ENCODE peak calls at places on chromosome 12, in ten cellular contexts. One of them, this sample, is unnamed.

GRCh38 chr12:107736914-107737313 is 24.0 kb downstream of the PRDM4 start:
- DNase-seq in CD4-positive, alpha-beta T cell: no peak
- DNase-seq in NCI-H2029 treated with DMSO at 0.1 percent for 48 hours: no peak
- DNase-seq in H9: no peak
- DNase-seq in astrocyte: no peak
- DNase-seq in NCI-H774: no peak
- DNase-seq in HAP-1: no peak
- DNase-seq in epithelial cell of proximal tubule: no peak
- DNase-seq in ACHN: no peak
- DNase-seq in lower lobe of right lung: no peak
- DNase-seq in this sample: no peak

GRCh38 chr12:44551631-44552030 is 324.5 kb downstream of the NELL2 start:
- DNase-seq in NCI-H774: no peak
- DNase-seq in CD4-positive, alpha-beta T cell: no peak
- DNase-seq in ACHN: no peak
- DNase-seq in H9: no peak
- DNase-seq in HAP-1: no peak
- DNase-seq in epithelial cell of proximal tubule: no peak
- DNase-seq in NCI-H2029 treated with DMSO at 0.1 percent for 48 hours: no peak
- DNase-seq in astrocyte: no peak
- DNase-seq in lower lobe of right lung: no peak
- DNase-seq in this sample: no peak

GRCh38 chr12:25960176-25960575 is 1.7 kb downstream of the RASSF8 start:
- DNase-seq in ACHN: peak; percentile 78
- DNase-seq in NCI-H774: peak; percentile 29
- DNase-seq in CD4-positive, alpha-beta T cell: no peak
- DNase-seq in epithelial cell of proximal tubule: no peak
- DNase-seq in H9: no peak
- DNase-seq in lower lobe of right lung: no peak
- DNase-seq in astrocyte: no peak
- DNase-seq in HAP-1: peak; percentile 59
- DNase-seq in NCI-H2029 treated with DMSO at 0.1 percent for 48 hours: no peak
- DNase-seq in this sample: no peak

GRCh38 chr12:40106655-40107054 is 774 bp upstream of the SLC2A13 start:
- DNase-seq in NCI-H774: peak; percentile 16
- DNase-seq in CD4-positive, alpha-beta T cell: no peak
- DNase-seq in astrocyte: no peak
- DNase-seq in H9: no peak
- DNase-seq in ACHN: peak; percentile 67
- DNase-seq in HAP-1: no peak
- DNase-seq in epithelial cell of proximal tubule: no peak
- DNase-seq in lower lobe of right lung: no peak
- DNase-seq in NCI-H2029 treated with DMSO at 0.1 percent for 48 hours: no peak
- DNase-seq in this sample: no peak

GRCh38 chr12:117241697-117242096 is 51.4 kb upstream of the FBXO21 start:
- DNase-seq in HAP-1: no peak
- DNase-seq in ACHN: no peak
- DNase-seq in CD4-positive, alpha-beta T cell: no peak
- DNase-seq in lower lobe of right lung: no peak
- DNase-seq in epithelial cell of proximal tubule: no peak
- DNase-seq in H9: no peak
- DNase-seq in NCI-H2029 treated with DMSO at 0.1 percent for 48 hours: no peak
- DNase-seq in astrocyte: no peak
- DNase-seq in NCI-H774: no peak
- DNase-seq in this sample: no peak

GRCh38 chr12:81811066-81811777 is 52.1 kb upstream of the PPFIA2 start:
- DNase-seq in NCI-H2029 treated with DMSO at 0.1 percent for 48 hours: no peak
- DNase-seq in NCI-H774: no peak
- DNase-seq in astrocyte: peak; percentile 86
- DNase-seq in HAP-1: no peak
- DNase-seq in ACHN: no peak
- DNase-seq in epithelial cell of proximal tubule: peak; percentile 27
- DNase-seq in lower lobe of right lung: no peak
- DNase-seq in CD4-positive, alpha-beta T cell: no peak
- DNase-seq in H9: peak; percentile 45
- DNase-seq in this sample: no peak

GRCh38 chr12:42426733-42427132 is 100.8 kb downstream of the PPHLN1 start:
- DNase-seq in CD4-positive, alpha-beta T cell: no peak
- DNase-seq in HAP-1: no peak
- DNase-seq in NCI-H774: no peak
- DNase-seq in ACHN: peak; percentile 81
- DNase-seq in NCI-H2029 treated with DMSO at 0.1 percent for 48 hours: no peak
- DNase-seq in lower lobe of right lung: peak; percentile 51
- DNase-seq in H9: peak; percentile 55
- DNase-seq in astrocyte: peak; percentile 72
- DNase-seq in epithelial cell of proximal tubule: peak; percentile 33
- DNase-seq in this sample: no peak

GRCh38 chr12:52971701-52972329 is 22.9 kb downstream of the KRT18 start:
- DNase-seq in NCI-H2029 treated with DMSO at 0.1 percent for 48 hours: no peak
- DNase-seq in NCI-H774: no peak
- DNase-seq in H9: peak; percentile 79
- DNase-seq in astrocyte: peak; percentile 47
- DNase-seq in CD4-positive, alpha-beta T cell: no peak
- DNase-seq in lower lobe of right lung: no peak
- DNase-seq in HAP-1: no peak
- DNase-seq in epithelial cell of proximal tubule: no peak
- DNase-seq in ACHN: no peak
- DNase-seq in this sample: no peak

GRCh38 chr12:5925646-5926045 is 19.4 kb downstream of the ANO2 start:
- DNase-seq in NCI-H2029 treated with DMSO at 0.1 percent for 48 hours: no peak
- DNase-seq in H9: peak; percentile 20
- DNase-seq in epithelial cell of proximal tubule: no peak
- DNase-seq in ACHN: no peak
- DNase-seq in CD4-positive, alpha-beta T cell: no peak
- DNase-seq in NCI-H774: no peak
- DNase-seq in astrocyte: no peak
- DNase-seq in HAP-1: no peak
- DNase-seq in lower lobe of right lung: no peak
- DNase-seq in this sample: no peak

GRCh38 chr12:49279706-49280159 is 14.9 kb downstream of the TUBA1C start:
- DNase-seq in NCI-H774: peak; percentile 74
- DNase-seq in astrocyte: peak; percentile 54
- DNase-seq in CD4-positive, alpha-beta T cell: no peak
- DNase-seq in lower lobe of right lung: peak; percentile 68
- DNase-seq in NCI-H2029 treated with DMSO at 0.1 percent for 48 hours: peak; percentile 61
- DNase-seq in epithelial cell of proximal tubule: no peak
- DNase-seq in ACHN: no peak
- DNase-seq in H9: peak; percentile 71
- DNase-seq in HAP-1: no peak
- DNase-seq in this sample: no peak

GRCh38 chr12:108833355-108833733 is 24.0 kb downstream of the SSH1 start:
- DNase-seq in NCI-H2029 treated with DMSO at 0.1 percent for 48 hours: no peak
- DNase-seq in epithelial cell of proximal tubule: no peak
- DNase-seq in CD4-positive, alpha-beta T cell: no peak
- DNase-seq in lower lobe of right lung: peak; percentile 64
- DNase-seq in H9: peak; percentile 72
- DNase-seq in HAP-1: no peak
- DNase-seq in astrocyte: peak; percentile 95
- DNase-seq in NCI-H774: no peak
- DNase-seq in ACHN: peak; percentile 93
- DNase-seq in this sample: no peak

GRCh38 chr12:59452746-59453145 is 143.1 kb upstream of the SLC16A7 start:
- DNase-seq in ACHN: no peak
- DNase-seq in H9: no peak
- DNase-seq in epithelial cell of proximal tubule: peak; percentile 4
- DNase-seq in HAP-1: no peak
- DNase-seq in NCI-H2029 treated with DMSO at 0.1 percent for 48 hours: no peak
- DNase-seq in CD4-positive, alpha-beta T cell: no peak
- DNase-seq in lower lobe of right lung: no peak
- DNase-seq in NCI-H774: no peak
- DNase-seq in astrocyte: peak; percentile 43
- DNase-seq in this sample: no peak

GRCh38 chr12:91155990-91156389 is 26.6 kb downstream of the DCN start:
- DNase-seq in CD4-positive, alpha-beta T cell: no peak
- DNase-seq in NCI-H2029 treated with DMSO at 0.1 percent for 48 hours: no peak
- DNase-seq in astrocyte: no peak
- DNase-seq in epithelial cell of proximal tubule: no peak
- DNase-seq in HAP-1: peak; percentile 43
- DNase-seq in lower lobe of right lung: no peak
- DNase-seq in ACHN: no peak
- DNase-seq in NCI-H774: no peak
- DNase-seq in H9: no peak
- DNase-seq in this sample: no peak

GRCh38 chr12:2240984-2241383 is 188.2 kb downstream of the CACNA1C start:
- DNase-seq in NCI-H2029 treated with DMSO at 0.1 percent for 48 hours: no peak
- DNase-seq in H9: no peak
- DNase-seq in epithelial cell of proximal tubule: no peak
- DNase-seq in lower lobe of right lung: no peak
- DNase-seq in HAP-1: no peak
- DNase-seq in astrocyte: no peak
- DNase-seq in NCI-H774: no peak
- DNase-seq in CD4-positive, alpha-beta T cell: no peak
- DNase-seq in ACHN: no peak
- DNase-seq in this sample: no peak

GRCh38 chr12:78887008-78887407 is 22.4 kb downstream of the SYT1 start:
- DNase-seq in NCI-H2029 treated with DMSO at 0.1 percent for 48 hours: no peak
- DNase-seq in HAP-1: no peak
- DNase-seq in astrocyte: peak; percentile 90
- DNase-seq in NCI-H774: no peak
- DNase-seq in lower lobe of right lung: no peak
- DNase-seq in CD4-positive, alpha-beta T cell: no peak
- DNase-seq in H9: no peak
- DNase-seq in ACHN: peak; percentile 94
- DNase-seq in epithelial cell of proximal tubule: no peak
- DNase-seq in this sample: no peak

GRCh38 chr12:98504368-98504617 is 11.1 kb upstream of the TMPO start:
- DNase-seq in NCI-H2029 treated with DMSO at 0.1 percent for 48 hours: no peak
- DNase-seq in H9: no peak
- DNase-seq in lower lobe of right lung: no peak
- DNase-seq in ACHN: no peak
- DNase-seq in CD4-positive, alpha-beta T cell: no peak
- DNase-seq in epithelial cell of proximal tubule: no peak
- DNase-seq in NCI-H774: no peak
- DNase-seq in HAP-1: no peak
- DNase-seq in astrocyte: no peak
- DNase-seq in this sample: no peak

GRCh38 chr12:31323466-31324115 is 2.4 kb downstream of the SINHCAF start:
- DNase-seq in H9: peak; percentile 50
- DNase-seq in lower lobe of right lung: peak; percentile 73
- DNase-seq in NCI-H774: peak; percentile 41
- DNase-seq in HAP-1: peak; percentile 55
- DNase-seq in ACHN: peak; percentile 44
- DNase-seq in epithelial cell of proximal tubule: no peak
- DNase-seq in CD4-positive, alpha-beta T cell: peak; percentile 40
- DNase-seq in astrocyte: no peak
- DNase-seq in NCI-H2029 treated with DMSO at 0.1 percent for 48 hours: no peak
- DNase-seq in this sample: no peak

GRCh38 chr12:121796855-121797751 is 3.6 kb upstream of the RHOF start:
- DNase-seq in ACHN: peak; percentile 99
- DNase-seq in lower lobe of right lung: peak; percentile 97
- DNase-seq in H9: peak; percentile 98
- DNase-seq in CD4-positive, alpha-beta T cell: no peak
- DNase-seq in astrocyte: peak; percentile 79
- DNase-seq in NCI-H774: peak; percentile 89
- DNase-seq in NCI-H2029 treated with DMSO at 0.1 percent for 48 hours: peak; percentile 27
- DNase-seq in HAP-1: peak; percentile 89
- DNase-seq in epithelial cell of proximal tubule: peak; percentile 93
- DNase-seq in this sample: no peak

GRCh38 chr12:96061864-96062453 is 26.6 kb upstream of the LTA4H start:
- DNase-seq in ACHN: peak; percentile 88
- DNase-seq in CD4-positive, alpha-beta T cell: peak; percentile 64
- DNase-seq in H9: peak; percentile 84
- DNase-seq in astrocyte: peak; percentile 64
- DNase-seq in NCI-H2029 treated with DMSO at 0.1 percent for 48 hours: peak; percentile 72
- DNase-seq in epithelial cell of proximal tubule: peak; percentile 38
- DNase-seq in HAP-1: peak; percentile 75
- DNase-seq in NCI-H774: peak; percentile 70
- DNase-seq in lower lobe of right lung: peak; percentile 69
- DNase-seq in this sample: peak; percentile 50

GRCh38 chr12:55721601-55722213 is 1.5 kb downstream of the RDH5 start:
- DNase-seq in HAP-1: no peak
- DNase-seq in NCI-H2029 treated with DMSO at 0.1 percent for 48 hours: no peak
- DNase-seq in ACHN: no peak
- DNase-seq in astrocyte: no peak
- DNase-seq in lower lobe of right lung: no peak
- DNase-seq in epithelial cell of proximal tubule: no peak
- DNase-seq in H9: no peak
- DNase-seq in NCI-H774: no peak
- DNase-seq in CD4-positive, alpha-beta T cell: no peak
- DNase-seq in this sample: no peak

GRCh38 chr12:51270067-51270846 is at the start of gene SMAGP:
- DNase-seq in astrocyte: peak; percentile 25
- DNase-seq in H9: peak; percentile 90
- DNase-seq in CD4-positive, alpha-beta T cell: peak; percentile 14
- DNase-seq in lower lobe of right lung: peak; percentile 90
- DNase-seq in NCI-H774: peak; percentile 66
- DNase-seq in NCI-H2029 treated with DMSO at 0.1 percent for 48 hours: peak; percentile 18
- DNase-seq in ACHN: peak; percentile 77
- DNase-seq in HAP-1: peak; percentile 75
- DNase-seq in epithelial cell of proximal tubule: no peak
- DNase-seq in this sample: no peak

GRCh38 chr12:25323774-25324086 is 73.0 kb upstream of the KRAS start:
- DNase-seq in CD4-positive, alpha-beta T cell: peak; percentile 3
- DNase-seq in ACHN: no peak
- DNase-seq in HAP-1: no peak
- DNase-seq in astrocyte: no peak
- DNase-seq in H9: no peak
- DNase-seq in NCI-H2029 treated with DMSO at 0.1 percent for 48 hours: no peak
- DNase-seq in NCI-H774: no peak
- DNase-seq in epithelial cell of proximal tubule: no peak
- DNase-seq in lower lobe of right lung: no peak
- DNase-seq in this sample: no peak

GRCh38 chr12:13670249-13670648 is 311.2 kb downstream of the GRIN2B start:
- DNase-seq in ACHN: no peak
- DNase-seq in CD4-positive, alpha-beta T cell: no peak
- DNase-seq in astrocyte: no peak
- DNase-seq in epithelial cell of proximal tubule: no peak
- DNase-seq in H9: no peak
- DNase-seq in HAP-1: no peak
- DNase-seq in NCI-H2029 treated with DMSO at 0.1 percent for 48 hours: no peak
- DNase-seq in NCI-H774: no peak
- DNase-seq in lower lobe of right lung: no peak
- DNase-seq in this sample: no peak

GRCh38 chr12:113262710-113263109 is 41.4 kb downstream of the TPCN1 start:
- DNase-seq in HAP-1: no peak
- DNase-seq in epithelial cell of proximal tubule: no peak
- DNase-seq in astrocyte: no peak
- DNase-seq in H9: no peak
- DNase-seq in lower lobe of right lung: no peak
- DNase-seq in ACHN: no peak
- DNase-seq in NCI-H774: no peak
- DNase-seq in CD4-positive, alpha-beta T cell: no peak
- DNase-seq in NCI-H2029 treated with DMSO at 0.1 percent for 48 hours: no peak
- DNase-seq in this sample: no peak

GRCh38 chr12:52210925-52211650 is 19.3 kb upstream of the KRT80 start:
- DNase-seq in NCI-H774: no peak
- DNase-seq in astrocyte: no peak
- DNase-seq in CD4-positive, alpha-beta T cell: no peak
- DNase-seq in H9: no peak
- DNase-seq in epithelial cell of proximal tubule: no peak
- DNase-seq in NCI-H2029 treated with DMSO at 0.1 percent for 48 hours: no peak
- DNase-seq in ACHN: no peak
- DNase-seq in HAP-1: no peak
- DNase-seq in lower lobe of right lung: no peak
- DNase-seq in this sample: no peak

GRCh38 chr12:43291516-43291915 is 260.5 kb downstream of the ADAMTS20 start:
- DNase-seq in H9: no peak
- DNase-seq in NCI-H2029 treated with DMSO at 0.1 percent for 48 hours: no peak
- DNase-seq in HAP-1: no peak
- DNase-seq in epithelial cell of proximal tubule: no peak
- DNase-seq in astrocyte: peak; percentile 91
- DNase-seq in ACHN: no peak
- DNase-seq in lower lobe of right lung: no peak
- DNase-seq in CD4-positive, alpha-beta T cell: no peak
- DNase-seq in NCI-H774: no peak
- DNase-seq in this sample: no peak

GRCh38 chr12:116609236-116609635 is 50.1 kb downstream of the MAP1LC3B2 start:
- DNase-seq in lower lobe of right lung: no peak
- DNase-seq in HAP-1: no peak
- DNase-seq in NCI-H2029 treated with DMSO at 0.1 percent for 48 hours: no peak
- DNase-seq in epithelial cell of proximal tubule: no peak
- DNase-seq in H9: no peak
- DNase-seq in NCI-H774: no peak
- DNase-seq in astrocyte: no peak
- DNase-seq in CD4-positive, alpha-beta T cell: no peak
- DNase-seq in ACHN: no peak
- DNase-seq in this sample: no peak